ENCODE peak calls at places on chromosome 1, in six cellular contexts. X, N, R, I, P and H are unnamed samples.

GRCh38 chr1:220385158-220385557 is 112.9 kb upstream of the RAB3GAP2 start:
- DNase-seq in X (no peak), N (no peak), R (no peak), I (no peak), P (no peak), H (no peak)

GRCh38 chr1:1291611-1292441 is 11.6 kb downstream of the SCNN1D start:
- DNase-seq in X (peak), N (peak), R (peak), I (no peak), P (peak), H (peak)

GRCh38 chr1:247077234-247077633 is 1.4 kb downstream of the ZNF670 start:
- DNase-seq in X (no peak), N (no peak), R (peak), I (no peak), P (no peak), H (peak)

GRCh38 chr1:21536223-21536622 is 27.0 kb downstream of the ALPL start:
- DNase-seq in X (no peak), N (no peak), R (peak), I (no peak), P (no peak), H (no peak)

GRCh38 chr1:157312270-157312812 is 174.1 kb upstream of the ETV3 start:
- DNase-seq in X (no peak), N (no peak), R (peak), I (no peak), P (peak), H (peak)

GRCh38 chr1:30140566-30140965 is 582.8 kb downstream of the MATN1 start:
- DNase-seq in X (no peak), N (peak), R (no peak), I (no peak), P (no peak), H (no peak)

GRCh38 chr1:198298653-198299052 is 141.9 kb downstream of the NEK7 start:
- DNase-seq in X (no peak), N (no peak), R (no peak), I (peak), P (no peak), H (no peak)

GRCh38 chr1:29830383-29830782 is 594.1 kb downstream of the PTPRU start:
- DNase-seq in X (no peak), N (no peak), R (no peak), I (no peak), P (no peak), H (no peak)

GRCh38 chr1:109438798-109439297 is 12.6 kb upstream of the PSMA5 start:
- DNase-seq in X (no peak), N (no peak), R (peak), I (no peak), P (peak), H (peak)

GRCh38 chr1:156926175-156926574 is 5.7 kb downstream of the LRRC71 start:
- DNase-seq in X (no peak), N (no peak), R (peak), I (no peak), P (peak), H (no peak)

GRCh38 chr1:205793959-205794730 is 18.9 kb downstream of the SLC41A1 start:
- DNase-seq in X (no peak), N (no peak), R (no peak), I (no peak), P (no peak), H (no peak)

GRCh38 chr1:202197670-202198359 is 4.2 kb downstream of the LGR6 start:
- DNase-seq in X (peak), N (no peak), R (no peak), I (no peak), P (no peak), H (no peak)